ENCODE peak calls at places on chromosomes 5 and 9, in six cellular contexts. One of them, this sample, is unnamed.

GRCh38 chr5:139690385-139691274 is 42.5 kb downstream of the CXXC5 start:
- DNase-seq in cardiac muscle cell: peak
- DNase-seq in BJ: no peak
- DNase-seq in heart left ventricle: no peak
- DNase-seq in mammary epithelial cell: no peak
- DNase-seq in Peyer's patch: no peak
- DNase-seq in this sample: no peak

GRCh38 chr5:17398439-17398838 is 99.6 kb upstream of the TAF11L2 start:
- DNase-seq in cardiac muscle cell: no peak
- DNase-seq in BJ: peak
- DNase-seq in heart left ventricle: no peak
- DNase-seq in mammary epithelial cell: peak
- DNase-seq in Peyer's patch: no peak
- DNase-seq in this sample: peak

GRCh38 chr5:131634666-131634995 is 398 bp downstream of the RAPGEF6 start:
- DNase-seq in cardiac muscle cell: peak
- DNase-seq in BJ: no peak
- DNase-seq in heart left ventricle: peak
- DNase-seq in mammary epithelial cell: peak
- DNase-seq in Peyer's patch: no peak
- DNase-seq in this sample: no peak

GRCh38 chr9:69502671-69503301 is 169.4 kb downstream of the APBA1 start:
- DNase-seq in cardiac muscle cell: no peak
- DNase-seq in BJ: no peak
- DNase-seq in heart left ventricle: no peak
- DNase-seq in mammary epithelial cell: peak
- DNase-seq in Peyer's patch: no peak
- DNase-seq in this sample: peak

GRCh38 chr9:126618590-126619335 is 5.0 kb downstream of the LMX1B start:
- DNase-seq in cardiac muscle cell: no peak
- DNase-seq in BJ: no peak
- DNase-seq in heart left ventricle: peak
- DNase-seq in mammary epithelial cell: peak
- DNase-seq in Peyer's patch: peak
- DNase-seq in this sample: no peak

GRCh38 chr5:62144395-62145022 is 161.5 kb upstream of the KIF2A start:
- DNase-seq in cardiac muscle cell: no peak
- DNase-seq in BJ: no peak
- DNase-seq in heart left ventricle: no peak
- DNase-seq in mammary epithelial cell: peak
- DNase-seq in Peyer's patch: no peak
- DNase-seq in this sample: no peak

GRCh38 chr5:123997354-123998215 is 485.6 kb downstream of the CSNK1G3 start:
- DNase-seq in cardiac muscle cell: no peak
- DNase-seq in BJ: peak
- DNase-seq in heart left ventricle: no peak
- DNase-seq in mammary epithelial cell: peak
- DNase-seq in Peyer's patch: no peak
- DNase-seq in this sample: peak

GRCh38 chr5:83937837-83938236 is 217.2 kb upstream of the HAPLN1 start:
- DNase-seq in cardiac muscle cell: no peak
- DNase-seq in BJ: no peak
- DNase-seq in heart left ventricle: no peak
- DNase-seq in mammary epithelial cell: no peak
- DNase-seq in Peyer's patch: no peak
- DNase-seq in this sample: no peak

GRCh38 chr5:154199263-154199662 is 8.7 kb downstream of the GALNT10 start:
- DNase-seq in cardiac muscle cell: no peak
- DNase-seq in BJ: no peak
- DNase-seq in heart left ventricle: no peak
- DNase-seq in mammary epithelial cell: no peak
- DNase-seq in Peyer's patch: no peak
- DNase-seq in this sample: no peak

GRCh38 chr5:178207917-178208280 is 3.6 kb downstream of the HNRNPAB start:
- DNase-seq in cardiac muscle cell: no peak
- DNase-seq in BJ: no peak
- DNase-seq in heart left ventricle: no peak
- DNase-seq in mammary epithelial cell: no peak
- DNase-seq in Peyer's patch: peak
- DNase-seq in this sample: no peak

GRCh38 chr5:98585661-98586310 is 187.7 kb upstream of the RGMB start:
- DNase-seq in cardiac muscle cell: no peak
- DNase-seq in BJ: no peak
- DNase-seq in heart left ventricle: no peak
- DNase-seq in mammary epithelial cell: no peak
- DNase-seq in Peyer's patch: no peak
- DNase-seq in this sample: no peak

GRCh38 chr5:146877783-146878470 is 630 bp downstream of the PPP2R2B start:
- DNase-seq in cardiac muscle cell: peak
- DNase-seq in BJ: no peak
- DNase-seq in heart left ventricle: no peak
- DNase-seq in mammary epithelial cell: no peak
- DNase-seq in Peyer's patch: peak
- DNase-seq in this sample: no peak

GRCh38 chr9:109568568-109569210 is 70.6 kb upstream of the PTPN3 start:
- DNase-seq in cardiac muscle cell: no peak
- DNase-seq in BJ: no peak
- DNase-seq in heart left ventricle: peak
- DNase-seq in mammary epithelial cell: no peak
- DNase-seq in Peyer's patch: no peak
- DNase-seq in this sample: no peak

GRCh38 chr5:163893301-163893700 is 387.9 kb downstream of the MAT2B start:
- DNase-seq in cardiac muscle cell: no peak
- DNase-seq in BJ: no peak
- DNase-seq in heart left ventricle: no peak
- DNase-seq in mammary epithelial cell: peak
- DNase-seq in Peyer's patch: no peak
- DNase-seq in this sample: no peak

GRCh38 chr5:149581192-149581861 is at the start of gene ARHGEF37:
- DNase-seq in cardiac muscle cell: peak
- DNase-seq in BJ: no peak
- DNase-seq in heart left ventricle: peak
- DNase-seq in mammary epithelial cell: peak
- DNase-seq in Peyer's patch: peak
- DNase-seq in this sample: no peak

GRCh38 chr5:133489632-133490031 is 122.7 kb downstream of the FSTL4 start:
- DNase-seq in cardiac muscle cell: no peak
- DNase-seq in BJ: no peak
- DNase-seq in heart left ventricle: no peak
- DNase-seq in mammary epithelial cell: peak
- DNase-seq in Peyer's patch: no peak
- DNase-seq in this sample: no peak

GRCh38 chr5:110439280-110439679 is 287.2 kb downstream of the TMEM232 start:
- DNase-seq in cardiac muscle cell: no peak
- DNase-seq in BJ: no peak
- DNase-seq in heart left ventricle: no peak
- DNase-seq in mammary epithelial cell: no peak
- DNase-seq in Peyer's patch: no peak
- DNase-seq in this sample: no peak

GRCh38 chr9:13845460-13845859 is 468.5 kb downstream of the NFIB start:
- DNase-seq in cardiac muscle cell: no peak
- DNase-seq in BJ: no peak
- DNase-seq in heart left ventricle: no peak
- DNase-seq in mammary epithelial cell: peak
- DNase-seq in Peyer's patch: no peak
- DNase-seq in this sample: no peak

GRCh38 chr5:112975721-112976431 is 722 bp upstream of the DCP2 start:
- DNase-seq in cardiac muscle cell: no peak
- DNase-seq in BJ: no peak
- DNase-seq in heart left ventricle: no peak
- DNase-seq in mammary epithelial cell: no peak
- DNase-seq in Peyer's patch: no peak
- DNase-seq in this sample: no peak

GRCh38 chr5:36272136-36272665 is 29.5 kb downstream of the RANBP3L start:
- DNase-seq in cardiac muscle cell: no peak
- DNase-seq in BJ: no peak
- DNase-seq in heart left ventricle: no peak
- DNase-seq in mammary epithelial cell: no peak
- DNase-seq in Peyer's patch: no peak
- DNase-seq in this sample: no peak

GRCh38 chr9:131028221-131028884 is 19.4 kb downstream of the LAMC3 start:
- DNase-seq in cardiac muscle cell: no peak
- DNase-seq in BJ: no peak
- DNase-seq in heart left ventricle: no peak
- DNase-seq in mammary epithelial cell: no peak
- DNase-seq in Peyer's patch: no peak
- DNase-seq in this sample: no peak

GRCh38 chr5:1298723-1299510 is 4.0 kb upstream of the TERT start:
- DNase-seq in cardiac muscle cell: no peak
- DNase-seq in BJ: no peak
- DNase-seq in heart left ventricle: no peak
- DNase-seq in mammary epithelial cell: no peak
- DNase-seq in Peyer's patch: peak
- DNase-seq in this sample: no peak

GRCh38 chr9:35495984-35496383 is 6.1 kb downstream of the RUSC2 start:
- DNase-seq in cardiac muscle cell: no peak
- DNase-seq in BJ: no peak
- DNase-seq in heart left ventricle: no peak
- DNase-seq in mammary epithelial cell: no peak
- DNase-seq in Peyer's patch: no peak
- DNase-seq in this sample: no peak

GRCh38 chr5:74179183-74179582 is 461.3 kb downstream of the ENC1 start:
- DNase-seq in cardiac muscle cell: no peak
- DNase-seq in BJ: no peak
- DNase-seq in heart left ventricle: no peak
- DNase-seq in mammary epithelial cell: peak
- DNase-seq in Peyer's patch: no peak
- DNase-seq in this sample: no peak

GRCh38 chr9:124386201-124386600 is 29.0 kb downstream of the PSMB7 start:
- DNase-seq in cardiac muscle cell: no peak
- DNase-seq in BJ: no peak
- DNase-seq in heart left ventricle: no peak
- DNase-seq in mammary epithelial cell: no peak
- DNase-seq in Peyer's patch: no peak
- DNase-seq in this sample: no peak

GRCh38 chr5:135964670-135965320 is 10.0 kb upstream of the LECT2 start:
- DNase-seq in cardiac muscle cell: no peak
- DNase-seq in BJ: no peak
- DNase-seq in heart left ventricle: no peak
- DNase-seq in mammary epithelial cell: no peak
- DNase-seq in Peyer's patch: no peak
- DNase-seq in this sample: peak

GRCh38 chr5:135966165-135966564 is 11.4 kb upstream of the LECT2 start:
- DNase-seq in cardiac muscle cell: no peak
- DNase-seq in BJ: no peak
- DNase-seq in heart left ventricle: no peak
- DNase-seq in mammary epithelial cell: no peak
- DNase-seq in Peyer's patch: no peak
- DNase-seq in this sample: no peak

GRCh38 chr5:135966790-135967189 is 12.0 kb upstream of the LECT2 start:
- DNase-seq in cardiac muscle cell: no peak
- DNase-seq in BJ: no peak
- DNase-seq in heart left ventricle: no peak
- DNase-seq in mammary epithelial cell: no peak
- DNase-seq in Peyer's patch: no peak
- DNase-seq in this sample: no peak

GRCh38 chr5:135965504-135965903 is 10.7 kb upstream of the LECT2 start:
- DNase-seq in cardiac muscle cell: no peak
- DNase-seq in BJ: no peak
- DNase-seq in heart left ventricle: no peak
- DNase-seq in mammary epithelial cell: no peak
- DNase-seq in Peyer's patch: no peak
- DNase-seq in this sample: no peak
- H3K4me3 ChIP-seq in cardiac muscle cell: no peak
- H3K4me3 ChIP-seq in BJ: no peak
- H3K4me3 ChIP-seq in heart left ventricle: no peak
- H3K4me3 ChIP-seq in mammary epithelial cell: no peak
- H3K4me3 ChIP-seq in Peyer's patch: no peak
- H3K4me3 ChIP-seq in this sample: no peak

GRCh38 chr9:78370991-78371390 is 74.1 kb downstream of the PSAT1 start:
- DNase-seq in cardiac muscle cell: no peak
- DNase-seq in BJ: no peak
- DNase-seq in heart left ventricle: no peak
- DNase-seq in mammary epithelial cell: no peak
- DNase-seq in Peyer's patch: no peak
- DNase-seq in this sample: no peak
- TF ChIP-seq CTCF in cardiac muscle cell: no peak
- TF ChIP-seq CTCF in BJ: no peak
- TF ChIP-seq CTCF in heart left ventricle: no peak
- TF ChIP-seq CTCF in mammary epithelial cell: no peak
- TF ChIP-seq CTCF in Peyer's patch: no peak
- TF ChIP-seq CTCF in this sample: no peak

GRCh38 chr5:158979749-158980521 is 119.8 kb downstream of the EBF1 start:
- DNase-seq in cardiac muscle cell: peak
- DNase-seq in BJ: no peak
- DNase-seq in heart left ventricle: peak
- DNase-seq in mammary epithelial cell: peak
- DNase-seq in Peyer's patch: no peak
- DNase-seq in this sample: no peak
- H3K4me3 ChIP-seq in cardiac muscle cell: no peak
- H3K4me3 ChIP-seq in BJ: peak
- H3K4me3 ChIP-seq in heart left ventricle: no peak
- H3K4me3 ChIP-seq in mammary epithelial cell: no peak
- H3K4me3 ChIP-seq in Peyer's patch: no peak
- H3K4me3 ChIP-seq in this sample: no peak

GRCh38 chr9:89814340-89815040 is 209.7 kb downstream of the GADD45G start:
- DNase-seq in cardiac muscle cell: no peak
- DNase-seq in BJ: no peak
- DNase-seq in heart left ventricle: no peak
- DNase-seq in mammary epithelial cell: no peak
- DNase-seq in Peyer's patch: no peak
- DNase-seq in this sample: no peak

GRCh38 chr9:89817186-89817960 is 212.6 kb downstream of the GADD45G start:
- DNase-seq in cardiac muscle cell: no peak
- DNase-seq in BJ: no peak
- DNase-seq in heart left ventricle: no peak
- DNase-seq in mammary epithelial cell: no peak
- DNase-seq in Peyer's patch: no peak
- DNase-seq in this sample: no peak

GRCh38 chr9:89813482-89813881 is 208.7 kb downstream of the GADD45G start:
- DNase-seq in cardiac muscle cell: no peak
- DNase-seq in BJ: no peak
- DNase-seq in heart left ventricle: no peak
- DNase-seq in mammary epithelial cell: no peak
- DNase-seq in Peyer's patch: no peak
- DNase-seq in this sample: no peak

GRCh38 chr9:89815903-89816573 is 211.2 kb downstream of the GADD45G start:
- DNase-seq in cardiac muscle cell: no peak
- DNase-seq in BJ: no peak
- DNase-seq in heart left ventricle: peak
- DNase-seq in mammary epithelial cell: no peak
- DNase-seq in Peyer's patch: no peak
- DNase-seq in this sample: no peak

GRCh38 chr9:89815061-89815902 is 210.5 kb downstream of the GADD45G start:
- DNase-seq in cardiac muscle cell: no peak
- DNase-seq in BJ: no peak
- DNase-seq in heart left ventricle: no peak
- DNase-seq in mammary epithelial cell: no peak
- DNase-seq in Peyer's patch: no peak
- DNase-seq in this sample: no peak
- TF ChIP-seq CTCF in cardiac muscle cell: no peak
- TF ChIP-seq CTCF in BJ: no peak
- TF ChIP-seq CTCF in heart left ventricle: no peak
- TF ChIP-seq CTCF in mammary epithelial cell: no peak
- TF ChIP-seq CTCF in Peyer's patch: no peak
- TF ChIP-seq CTCF in this sample: no peak